ENCODE peak calls at places on chromosomes 5 and 9, in ten cellular contexts. R is kidney glomerular epithelial cell; O is HFF-Myc; B is adrenal gland; Z is endothelial cell; H is DMS53; Y is endodermal cell; U is stimulated activated CD8-positive, alpha-beta memory T cell treated with anti-CD3 and anti-CD28 coated beads, Interleukin-15, amount 100 ng/mL, for 1 hour; W is mesothelial cell of epicardium; N is T follicular helper cell. Q is an unnamed sample.

GRCh38 chr9:122948313-122948712 is 7.5 kb downstream of the RABGAP1 start:
- DNase-seq in R (no peak), O (no peak), B (no peak), Z (no peak), H (no peak), Y (no peak), U (no peak), W (no peak), N (no peak), Q (no peak)

GRCh38 chr9:80061940-80062339 is 490.2 kb downstream of the TLE4 start:
- DNase-seq in R (peak), O (peak), B (peak), Z (no peak), H (peak), Y (peak), U (no peak), W (no peak), N (no peak), Q (peak)

GRCh38 chr5:34789021-34789531 is 49.9 kb upstream of the TTC23L start:
- DNase-seq in R (no peak), O (no peak), B (peak), Z (no peak), H (peak), Y (no peak), U (no peak), W (no peak), N (no peak), Q (no peak)

GRCh38 chr9:135926402-135927194 is 19.3 kb upstream of the CAMSAP1 start:
- DNase-seq in R (no peak), O (no peak), B (peak), Z (no peak), H (no peak), Y (no peak), U (no peak), W (no peak), N (no peak), Q (peak)

GRCh38 chr9:105459329-105459728 is 11.5 kb downstream of the FSD1L start:
- DNase-seq in R (no peak), O (no peak), B (no peak), Z (no peak), H (no peak), Y (no peak), U (no peak), W (no peak), N (no peak), Q (no peak)

GRCh38 chr9:36779582-36779981 is 206.9 kb downstream of the MELK start:
- DNase-seq in R (no peak), O (no peak), B (no peak), Z (no peak), H (no peak), Y (no peak), U (no peak), W (no peak), N (no peak), Q (no peak)

GRCh38 chr5:3993856-3994473 is 398.3 kb downstream of the IRX1 start:
- DNase-seq in R (no peak), O (no peak), B (no peak), Z (no peak), H (no peak), Y (no peak), U (no peak), W (no peak), N (no peak), Q (no peak)

GRCh38 chr9:29063031-29063430 is 1489.8 kb upstream of the C9orf72 start:
- DNase-seq in R (no peak), O (no peak), B (no peak), Z (no peak), H (no peak), Y (no peak), U (no peak), W (no peak), N (no peak), Q (no peak)

GRCh38 chr5:89060768-89061167 is 177.8 kb upstream of the MEF2C start:
- DNase-seq in R (no peak), O (no peak), B (no peak), Z (no peak), H (no peak), Y (no peak), U (no peak), W (no peak), N (no peak), Q (no peak)

GRCh38 chr5:138334867-138335447 is 3.1 kb upstream of the FAM53C start:
- DNase-seq in R (peak), O (no peak), B (peak), Z (no peak), H (no peak), Y (no peak), U (no peak), W (no peak), N (no peak), Q (no peak)

GRCh38 chr9:126523621-126524111 is 90.1 kb upstream of the LMX1B start:
- DNase-seq in R (no peak), O (no peak), B (no peak), Z (no peak), H (peak), Y (no peak), U (no peak), W (no peak), N (no peak), Q (no peak)

GRCh38 chr9:109035684-109036423 is 22.6 kb upstream of the CTNNAL1 start:
- DNase-seq in R (peak), O (peak), B (peak), Z (no peak), H (no peak), Y (no peak), U (no peak), W (no peak), N (no peak), Q (peak)

GRCh38 chr9:82677086-82677485 is 385.9 kb downstream of the RASEF start:
- DNase-seq in R (no peak), O (no peak), B (no peak), Z (no peak), H (no peak), Y (no peak), U (no peak), W (no peak), N (no peak), Q (no peak)

GRCh38 chr9:755454-756381 is 85.8 kb upstream of the DMRT1 start:
- DNase-seq in R (no peak), O (peak), B (peak), Z (no peak), H (peak), Y (no peak), U (no peak), W (no peak), N (no peak), Q (no peak)

GRCh38 chr5:54360089-54360488 is 49.7 kb upstream of the ARL15 start:
- DNase-seq in R (peak), O (no peak), B (no peak), Z (no peak), H (no peak), Y (peak), U (no peak), W (no peak), N (no peak), Q (peak)

GRCh38 chr5:3343211-3343610 is 252.4 kb upstream of the IRX1 start:
- DNase-seq in R (no peak), O (no peak), B (no peak), Z (no peak), H (no peak), Y (no peak), U (no peak), W (no peak), N (no peak), Q (no peak)

GRCh38 chr9:128470560-128470959 is 14.8 kb downstream of the ODF2 start:
- DNase-seq in R (no peak), O (no peak), B (no peak), Z (no peak), H (no peak), Y (no peak), U (no peak), W (no peak), N (no peak), Q (no peak)

GRCh38 chr9:137421838-137422667 is 909 bp downstream of the EXD3 start:
- DNase-seq in R (no peak), O (no peak), B (no peak), Z (no peak), H (no peak), Y (no peak), U (no peak), W (no peak), N (no peak), Q (no peak)

GRCh38 chr5:122723606-122724352 is 51.1 kb upstream of the SNX2 start:
- DNase-seq in R (no peak), O (peak), B (no peak), Z (no peak), H (no peak), Y (no peak), U (no peak), W (no peak), N (no peak), Q (no peak)

GRCh38 chr5:141095263-141095641 is 837 bp downstream of the PCDHB2 start:
- DNase-seq in R (no peak), O (no peak), B (no peak), Z (no peak), H (no peak), Y (peak), U (no peak), W (no peak), N (no peak), Q (no peak)

GRCh38 chr5:147391781-147392180 is 118.1 kb downstream of the DPYSL3 start:
- DNase-seq in R (peak), O (peak), B (peak), Z (peak), H (peak), Y (peak), U (no peak), W (no peak), N (no peak), Q (peak)